ENCODE peak calls at places on chromosomes 3 and 15, in four cellular contexts. One of them, this sample, is unnamed.

GRCh38 chr3:120203016-120203415 is 82.0 kb downstream of the GPR156 start:
- DNase-seq in keratinocyte: no peak
- DNase-seq in lower lobe of right lung: no peak
- DNase-seq in AG04450: peak
- DNase-seq in this sample: no peak

GRCh38 chr3:115085197-115085865 is 61.8 kb downstream of the ZBTB20 start:
- DNase-seq in AG04450: no peak
- DNase-seq in keratinocyte: no peak
- DNase-seq in lower lobe of right lung: no peak
- DNase-seq in this sample: no peak

GRCh38 chr15:69009353-69009752 is 5.1 kb upstream of the NOX5 start:
- DNase-seq in lower lobe of right lung: no peak
- DNase-seq in keratinocyte: no peak
- DNase-seq in AG04450: no peak
- DNase-seq in this sample: no peak

GRCh38 chr3:143001034-143001368 is 369 bp upstream of the U2SURP start:
- DNase-seq in keratinocyte: no peak
- DNase-seq in AG04450: no peak
- DNase-seq in lower lobe of right lung: peak
- DNase-seq in this sample: peak

GRCh38 chr15:94791516-94791915 is 560.2 kb downstream of the MCTP2 start:
- DNase-seq in lower lobe of right lung: no peak
- DNase-seq in AG04450: no peak
- DNase-seq in keratinocyte: peak
- DNase-seq in this sample: no peak

GRCh38 chr15:64749167-64749566 is 26.2 kb downstream of the RBPMS2 start:
- DNase-seq in keratinocyte: no peak
- DNase-seq in lower lobe of right lung: no peak
- DNase-seq in AG04450: peak
- DNase-seq in this sample: no peak

GRCh38 chr15:27017168-27017809 is 46.3 kb downstream of the GABRG3 start:
- DNase-seq in lower lobe of right lung: no peak
- DNase-seq in AG04450: peak
- DNase-seq in keratinocyte: no peak
- DNase-seq in this sample: peak

GRCh38 chr3:52721002-52721741 is 15.3 kb downstream of the SPCS1 start:
- DNase-seq in lower lobe of right lung: no peak
- DNase-seq in AG04450: no peak
- DNase-seq in keratinocyte: no peak
- DNase-seq in this sample: peak

GRCh38 chr3:141643816-141644215 is 94.3 kb upstream of the RNF7 start:
- DNase-seq in AG04450: no peak
- DNase-seq in lower lobe of right lung: no peak
- DNase-seq in keratinocyte: no peak
- DNase-seq in this sample: no peak

GRCh38 chr3:170189396-170190256 is 8.1 kb upstream of the PHC3 start:
- DNase-seq in AG04450: no peak
- DNase-seq in keratinocyte: no peak
- DNase-seq in lower lobe of right lung: no peak
- DNase-seq in this sample: no peak

DNA sequence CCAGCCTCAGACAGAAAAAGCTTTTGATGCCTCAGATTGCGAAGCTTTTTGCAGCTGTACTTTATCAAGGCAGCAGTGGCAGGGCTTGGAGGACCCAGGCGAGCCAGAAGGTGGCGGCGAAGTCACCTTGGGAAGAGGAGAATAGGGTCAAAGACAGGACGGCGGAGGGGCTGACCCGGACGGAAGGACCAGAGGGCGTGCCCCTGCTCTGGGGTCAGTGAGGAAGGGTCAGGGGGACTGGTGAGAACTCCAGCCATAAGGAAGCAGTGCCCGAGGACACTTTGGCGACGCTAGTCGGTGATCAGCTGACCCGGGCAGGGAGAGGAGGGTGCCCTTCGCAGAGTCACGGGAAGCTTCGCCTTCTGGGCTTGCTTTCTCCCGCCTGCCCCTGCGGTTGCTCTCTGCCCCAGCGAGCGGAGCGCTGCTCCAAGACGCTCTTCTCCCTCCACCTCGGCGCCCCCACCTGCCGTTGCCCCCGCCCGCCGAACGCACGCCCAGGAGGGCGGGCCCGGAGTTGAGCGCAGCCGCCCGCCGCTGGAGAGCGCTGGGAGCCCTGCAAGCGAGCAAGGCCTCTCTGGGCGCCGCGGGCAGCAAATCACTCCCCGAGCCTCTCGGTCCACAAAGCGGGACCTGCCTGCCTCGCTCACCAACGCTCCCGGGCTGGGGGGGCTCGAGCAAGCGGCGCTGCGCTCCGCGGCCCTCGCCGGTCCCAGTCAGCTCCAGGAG is 1.4 kb downstream of the CADPS start:
- DNase-seq in keratinocyte: no peak
- DNase-seq in lower lobe of right lung: peak
- DNase-seq in AG04450: no peak
- DNase-seq in this sample: peak
- TF ChIP-seq CTCF in keratinocyte: no peak
- TF ChIP-seq CTCF in lower lobe of right lung: no peak
- TF ChIP-seq CTCF in AG04450: no peak
- TF ChIP-seq CTCF in this sample: peak

DNA sequence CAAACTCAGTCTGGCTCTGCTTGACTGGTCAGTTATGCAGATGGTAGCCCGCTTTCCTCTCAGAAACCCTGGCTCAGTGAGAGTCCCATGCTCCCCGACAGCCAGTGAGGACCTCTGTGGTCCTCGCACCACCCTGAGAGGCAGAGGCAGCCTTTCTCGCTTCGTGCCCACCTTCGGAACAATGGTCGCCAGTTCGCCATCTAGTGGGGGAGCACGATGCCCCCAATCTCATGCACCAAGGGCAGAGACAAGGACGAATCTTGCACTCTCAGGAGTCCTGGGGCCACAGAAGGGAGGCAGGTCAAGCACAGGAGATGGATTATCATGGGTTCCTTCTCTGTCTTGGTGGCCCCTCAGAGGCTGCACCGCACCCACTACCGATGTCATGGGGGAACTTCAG is 75.2 kb downstream of the RHCG start:
- DNase-seq in lower lobe of right lung: no peak
- DNase-seq in AG04450: no peak
- DNase-seq in keratinocyte: no peak
- DNase-seq in this sample: no peak
- TF ChIP-seq CTCF in lower lobe of right lung: no peak
- TF ChIP-seq CTCF in AG04450: no peak
- TF ChIP-seq CTCF in keratinocyte: no peak
- TF ChIP-seq CTCF in this sample: peak

GRCh38 chr3:31613131-31613626 is 80.5 kb downstream of the STT3B start:
- DNase-seq in AG04450: no peak
- DNase-seq in lower lobe of right lung: no peak
- DNase-seq in keratinocyte: no peak
- DNase-seq in this sample: no peak
- TF ChIP-seq CTCF in AG04450: no peak
- TF ChIP-seq CTCF in lower lobe of right lung: no peak
- TF ChIP-seq CTCF in keratinocyte: no peak
- TF ChIP-seq CTCF in this sample: no peak

DNA sequence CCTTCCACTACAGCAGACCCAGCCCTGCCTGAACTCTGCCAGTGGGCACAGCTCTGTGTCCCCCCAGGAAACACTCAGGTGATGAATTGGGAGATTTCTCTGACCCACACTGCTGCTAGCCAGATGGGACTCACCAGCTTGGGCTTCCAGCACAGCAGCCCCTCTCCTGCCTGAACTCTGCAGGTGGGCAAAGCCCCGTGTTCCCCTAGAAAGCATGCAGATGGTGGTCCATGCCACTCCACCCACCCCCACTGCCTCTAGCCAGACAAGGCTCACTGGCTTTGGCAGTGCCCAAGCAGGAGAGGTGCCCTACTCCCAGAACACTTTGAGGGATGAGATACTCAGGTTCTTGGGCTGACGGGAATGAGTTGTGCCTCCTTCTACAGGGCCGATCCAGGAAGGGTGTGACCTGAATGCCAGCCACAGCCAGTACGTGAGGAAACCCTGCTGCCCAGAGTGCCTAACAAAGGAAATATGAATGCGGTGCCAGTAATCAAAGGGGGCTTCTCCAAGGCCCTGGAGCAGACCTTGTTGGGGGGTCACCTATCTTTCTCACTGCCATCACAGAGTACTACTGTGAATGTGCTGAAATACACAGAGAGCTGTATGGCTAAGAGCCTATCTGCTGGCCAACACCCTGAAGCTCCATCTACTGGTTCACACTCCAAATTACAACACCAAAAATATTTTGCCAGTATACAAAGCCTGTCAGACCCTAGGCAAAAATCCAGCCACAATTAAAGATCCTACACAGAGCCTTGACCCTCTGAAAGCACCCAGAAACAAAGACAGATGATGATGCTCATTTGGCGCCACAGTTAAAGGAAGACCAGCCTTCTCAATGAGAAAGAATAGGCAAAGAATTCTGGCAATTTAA is 61.9 kb downstream of the BTLA start:
- DNase-seq in AG04450: peak
- DNase-seq in lower lobe of right lung: no peak
- DNase-seq in keratinocyte: no peak
- DNase-seq in this sample: peak
- TF ChIP-seq CTCF in AG04450: peak
- TF ChIP-seq CTCF in lower lobe of right lung: peak
- TF ChIP-seq CTCF in keratinocyte: peak
- TF ChIP-seq CTCF in this sample: no peak

GRCh38 chr3:111762535-111762934 is 96.5 kb upstream of the PHLDB2 start:
- DNase-seq in keratinocyte: no peak
- DNase-seq in lower lobe of right lung: no peak
- DNase-seq in AG04450: no peak
- DNase-seq in this sample: no peak

GRCh38 chr3:111763968-111764367 is 95.1 kb upstream of the PHLDB2 start:
- DNase-seq in AG04450: no peak
- DNase-seq in lower lobe of right lung: no peak
- DNase-seq in keratinocyte: no peak
- DNase-seq in this sample: no peak

GRCh38 chr3:111765136-111765535 is 93.9 kb upstream of the PHLDB2 start:
- DNase-seq in AG04450: no peak
- DNase-seq in keratinocyte: no peak
- DNase-seq in lower lobe of right lung: no peak
- DNase-seq in this sample: no peak

GRCh38 chr3:111763101-111763500 is 96.0 kb upstream of the PHLDB2 start:
- DNase-seq in lower lobe of right lung: no peak
- DNase-seq in AG04450: no peak
- DNase-seq in keratinocyte: no peak
- DNase-seq in this sample: no peak

GRCh38 chr3:111764645-111765091 is 94.4 kb upstream of the PHLDB2 start:
- DNase-seq in lower lobe of right lung: no peak
- DNase-seq in keratinocyte: no peak
- DNase-seq in AG04450: no peak
- DNase-seq in this sample: no peak
- TF ChIP-seq CTCF in lower lobe of right lung: peak
- TF ChIP-seq CTCF in keratinocyte: peak
- TF ChIP-seq CTCF in AG04450: peak
- TF ChIP-seq CTCF in this sample: no peak